ENCODE peak calls at places on chromosomes 11 and 22, in ten cellular contexts. K is body of pancreas, V is heart left ventricle, Y is transverse colon, D is spleen, U is right lobe of liver, C is HepG2, B is lower leg skin, P is IMR-90, N is Peyer's patch. L is an unnamed sample.

GRCh38 chr11:71080239-71081097 is 171.9 kb downstream of the SHANK2 start:
- DNase-seq in B (no peak), N (peak; percentile 70), D (no peak), P (peak; percentile 58), Y (peak; percentile 62), V (no peak), U (peak; percentile 72), C (peak; percentile 76), K (peak; percentile 60), L (no peak)

GRCh38 chr22:23787600-23787896 is 782 bp downstream of the SMARCB1 start:
- DNase-seq in U (no peak), B (no peak), P (no peak), Y (no peak), V (no peak), N (no peak), D (no peak), C (no peak), K (no peak), L (no peak)

GRCh38 chr11:59174664-59175033 is 2.7 kb downstream of the DTX4 start:
- DNase-seq in B (no peak), K (no peak), V (no peak), N (peak; percentile 82), D (no peak), Y (peak; percentile 70), C (peak; percentile 68), U (peak; percentile 57), P (peak; percentile 70), L (peak; percentile 37)

GRCh38 chr11:117861151-117862018 is 15.1 kb downstream of the FXYD6 start:
- DNase-seq in P (no peak), C (no peak), B (peak; percentile 84), D (no peak), U (no peak), K (no peak), V (peak; percentile 77), N (peak; percentile 44), Y (no peak), L (no peak)

GRCh38 chr11:46298699-46299424 is 21.4 kb downstream of the CREB3L1 start:
- DNase-seq in D (no peak), N (no peak), U (no peak), Y (no peak), B (no peak), K (no peak), V (no peak), P (peak; percentile 93), C (no peak), L (no peak)

GRCh38 chr22:44493206-44493605 is 4.8 kb downstream of the RTL6 start:
- DNase-seq in B (no peak), U (no peak), C (no peak), Y (no peak), P (no peak), K (no peak), N (no peak), V (no peak), D (no peak), L (no peak)

GRCh38 chr11:326842-327580 is 6.4 kb upstream of the IFITM3 start:
- DNase-seq in U (peak; percentile 90), K (peak; percentile 70), C (peak; percentile 36), P (peak; percentile 42), D (peak; percentile 95), N (peak; percentile 97), B (peak; percentile 98), V (peak; percentile 90), Y (peak; percentile 87), L (peak; percentile 90)

GRCh38 chr11:10197091-10197490 is 96.9 kb downstream of the SBF2 start:
- DNase-seq in U (no peak), C (no peak), D (no peak), V (no peak), N (no peak), Y (no peak), B (no peak), K (no peak), P (peak; percentile 28), L (no peak)

GRCh38 chr22:43861529-43861928 is 784 bp downstream of the SULT4A1 start:
- DNase-seq in D (peak; percentile 36), P (peak; percentile 52), N (no peak), Y (no peak), K (no peak), B (peak; percentile 70), V (no peak), U (peak; percentile 27), C (no peak), L (no peak)

DNA sequence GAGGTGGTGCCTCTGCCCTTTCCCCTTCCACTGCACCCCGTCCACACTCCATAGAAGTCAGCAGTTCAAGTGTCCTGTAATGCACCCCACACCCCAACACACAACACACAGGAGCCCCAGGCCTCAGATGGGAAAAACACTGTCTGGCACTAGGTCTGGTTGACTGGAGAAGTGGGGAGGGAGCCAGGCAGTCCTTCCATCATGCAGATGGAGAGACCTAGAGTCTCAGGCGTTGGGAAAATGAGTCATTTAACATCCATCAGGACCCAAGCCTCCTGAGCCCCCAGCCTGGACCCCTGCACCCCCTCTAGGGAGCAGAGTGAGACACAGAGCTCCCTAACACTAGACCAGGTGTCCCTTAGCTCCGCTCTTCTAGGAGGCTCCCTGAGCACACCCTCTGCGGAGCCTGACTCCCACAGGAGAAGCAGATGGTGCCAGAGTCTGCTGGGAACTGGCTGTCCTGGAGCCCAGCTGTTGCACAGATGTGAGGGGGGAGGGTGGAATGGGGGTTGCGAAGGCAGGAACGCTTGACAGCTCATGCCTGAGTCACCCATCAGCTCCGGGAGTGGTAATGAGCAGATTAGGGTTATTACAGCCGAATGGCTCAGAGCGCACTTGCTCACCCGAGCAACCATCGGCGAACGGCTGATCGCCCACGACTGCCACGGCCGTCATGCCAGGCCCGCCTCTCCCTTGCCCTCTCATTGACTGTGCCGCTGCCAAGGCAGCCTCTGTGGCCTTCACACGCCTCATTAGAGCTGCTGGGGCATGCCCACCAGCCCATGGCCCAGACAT is 22.1 kb upstream of the SYT7 start:
- DNase-seq in V (peak; percentile 81), N (peak; percentile 83), P (peak; percentile 96), D (no peak), B (peak; percentile 97), C (no peak), K (peak; percentile 41), U (no peak), Y (peak; percentile 69), L (peak; percentile 59)
- TF ChIP-seq CTCF in V (no peak), N (no peak), P (no peak), D (no peak), B (no peak), C (no peak), K (no peak), U (no peak), Y (no peak), L (no peak)

GRCh38 chr11:3000032-3000961 is 8.2 kb upstream of the NAP1L4 start:
- DNase-seq in P (peak; percentile 60), K (peak; percentile 81), N (peak; percentile 41), B (peak; percentile 88), V (peak; percentile 81), C (no peak), U (peak; percentile 93), D (no peak), Y (peak; percentile 61), L (peak; percentile 12)
- TF ChIP-seq POLR2A in P (no peak), K (no peak), N (no peak), B (no peak), V (no peak), C (no peak), U (no peak), D (no peak), Y (no peak), L (no peak)

DNA sequence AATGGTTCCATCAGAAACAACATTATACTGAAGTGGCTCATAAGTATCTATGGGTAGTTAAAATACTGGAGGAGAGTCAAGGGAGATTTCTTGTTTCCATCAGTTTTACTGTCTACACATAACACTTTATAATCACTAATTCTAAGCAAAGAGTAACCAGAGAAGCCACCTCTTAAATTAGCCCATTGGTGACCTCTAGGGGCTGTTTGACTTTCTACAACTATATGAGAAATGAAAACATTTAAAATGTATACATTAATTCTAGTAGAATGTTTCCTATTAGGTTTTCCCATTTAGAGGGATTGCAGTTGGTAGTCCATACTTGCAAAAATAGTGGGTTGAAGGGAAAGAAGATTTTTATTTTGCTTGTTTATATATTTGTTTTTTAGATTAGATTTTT is 504.3 kb downstream of the FAM181B start:
- DNase-seq in Y (no peak), B (no peak), V (no peak), D (no peak), C (peak; percentile 12), K (no peak), U (no peak), P (no peak), N (no peak), L (no peak)
- TF ChIP-seq CTCF in Y (no peak), B (no peak), V (no peak), D (no peak), C (peak; percentile 38), K (no peak), U (peak; percentile 56), P (peak; percentile 38), N (no peak), L (no peak)

GRCh38 chr22:46737976-46738641 is at the start of gene CERK:
- DNase-seq in D (peak; percentile 91), P (peak; percentile 62), U (peak; percentile 83), V (peak; percentile 94), Y (peak; percentile 87), N (peak; percentile 90), B (peak; percentile 95), K (peak; percentile 78), C (peak; percentile 36), L (peak; percentile 88)
- TF ChIP-seq POLR2A in D (peak; percentile 7), P (peak; percentile 63), U (peak; percentile 84), V (peak; percentile 87), Y (peak; percentile 31), N (peak; percentile 74), B (no peak), K (peak; percentile 36), C (no peak), L (peak; percentile 24)

GRCh38 chr11:65932558-65932919 is 12.7 kb upstream of the TSGA10IP start:
- DNase-seq in V (no peak), P (no peak), B (peak; percentile 65), C (no peak), N (no peak), Y (no peak), K (no peak), U (no peak), D (no peak), L (no peak)
- TF ChIP-seq CTCF in V (no peak), P (peak; percentile 3), B (no peak), C (no peak), N (no peak), Y (no peak), K (no peak), U (no peak), D (no peak), L (no peak)

GRCh38 chr11:3050386-3051325 is 6.6 kb downstream of the CARS1 start:
- DNase-seq in K (no peak), P (no peak), U (no peak), V (no peak), N (no peak), D (peak; percentile 72), C (no peak), B (no peak), Y (no peak), L (peak; percentile 33)

GRCh38 chr11:3049430-3050243 is 7.6 kb downstream of the CARS1 start:
- DNase-seq in Y (peak; percentile 80), B (peak; percentile 96), K (peak; percentile 58), N (peak; percentile 92), P (peak; percentile 98), C (no peak), D (peak; percentile 92), V (peak; percentile 80), U (no peak), L (peak; percentile 55)

GRCh38 chr11:3052567-3052966 is 4.7 kb downstream of the CARS1 start:
- DNase-seq in P (no peak), U (no peak), D (no peak), N (no peak), Y (no peak), B (no peak), K (no peak), V (no peak), C (no peak), L (no peak)

GRCh38 chr11:3051435-3052108 is 5.7 kb downstream of the CARS1 start:
- DNase-seq in C (no peak), V (no peak), D (peak; percentile 29), Y (no peak), N (no peak), P (no peak), U (no peak), B (no peak), K (no peak), L (no peak)

GRCh38 chr11:3052109-3052479 is 5.1 kb downstream of the CARS1 start:
- DNase-seq in P (no peak), B (no peak), V (no peak), C (no peak), N (no peak), D (no peak), Y (no peak), U (no peak), K (no peak), L (no peak)
- TF ChIP-seq POLR2A in P (no peak), B (no peak), V (no peak), C (no peak), N (no peak), D (no peak), Y (no peak), U (no peak), K (no peak), L (no peak)